ENCODE peak calls at places on chromosomes 4 and X, in five cellular contexts. O, M, C, N and J are unnamed samples.

GRCh38 chrX:130147631-130148030 is 18.0 kb downstream of the AIFM1 start:
- DNase-seq in N (no peak), O (no peak), C (no peak), M (no peak), J (no peak)

GRCh38 chr4:173522160-173522873 is 7.7 kb downstream of the HAND2 start:
- DNase-seq in O (no peak), M (peak), C (peak), N (peak), J (no peak)

GRCh38 chrX:19758536-19758935 is 128.9 kb downstream of the SH3KBP1 start:
- DNase-seq in M (no peak), C (no peak), O (peak), N (no peak), J (no peak)

GRCh38 chr4:48913346-48913745 is 6.8 kb upstream of the OCIAD2 start:
- DNase-seq in M (no peak), C (no peak), N (no peak), O (peak), J (no peak)

GRCh38 chr4:8688041-8688907 is 95.7 kb downstream of the CPZ start:
- DNase-seq in M (peak), N (peak), C (peak), O (no peak), J (no peak)

GRCh38 chrX:13898084-13898483 is 81.2 kb upstream of the GPM6B start:
- DNase-seq in C (no peak), N (peak), M (no peak), O (peak), J (no peak)

GRCh38 chrX:121163443-121163842 is 116.0 kb downstream of the GLUD2 start:
- DNase-seq in M (no peak), O (no peak), C (no peak), N (no peak), J (no peak)

GRCh38 chr4:185713272-185713671 is 98.7 kb downstream of the SORBS2 start:
- DNase-seq in M (no peak), N (no peak), C (no peak), O (no peak), J (no peak)

GRCh38 chr4:14184265-14184664 is 556.7 kb upstream of the BOD1L1 start:
- DNase-seq in N (peak), O (no peak), M (no peak), C (no peak), J (no peak)

GRCh38 chr4:169210516-169211108 is 60.1 kb downstream of the SH3RF1 start:
- DNase-seq in N (no peak), C (no peak), M (no peak), O (no peak), J (no peak)

GRCh38 chr4:121943941-121944340 is 7.9 kb downstream of the TRPC3 start:
- DNase-seq in O (peak), C (peak), N (peak), M (peak), J (no peak)

GRCh38 chrX:37955273-37955672 is 51.1 kb upstream of the SYTL5 start:
- DNase-seq in O (no peak), C (no peak), M (no peak), N (no peak), J (no peak)

GRCh38 chr4:39942507-39942906 is 35.2 kb downstream of the PDS5A start:
- DNase-seq in N (no peak), O (no peak), C (no peak), M (no peak), J (no peak)

GRCh38 chrX:82589410-82589809 is 918.7 kb upstream of the POU3F4 start:
- DNase-seq in M (no peak), N (no peak), C (no peak), O (no peak), J (no peak)

GRCh38 chr4:13244342-13244905 is 239.7 kb downstream of the RAB28 start:
- DNase-seq in C (no peak), M (no peak), O (no peak), N (no peak), J (no peak)

GRCh38 chr4:38015886-38016515 is 55.8 kb downstream of the PTTG2 start:
- DNase-seq in O (no peak), N (no peak), M (no peak), C (no peak), J (no peak)

GRCh38 chrX:22652596-22652995 is 347.2 kb upstream of the DDX53 start:
- DNase-seq in N (peak), C (peak), O (no peak), M (no peak), J (no peak)

GRCh38 chr4:73608677-73609594 is 11.3 kb downstream of the RASSF6 start:
- DNase-seq in C (no peak), M (no peak), N (no peak), O (no peak), J (no peak)

GRCh38 chr4:3599951-3600350 is 67.7 kb upstream of the LRPAP1 start:
- DNase-seq in O (no peak), N (peak), M (no peak), C (no peak), J (no peak)

GRCh38 chr4:10074767-10075105 is 41.9 kb downstream of the WDR1 start:
- DNase-seq in C (no peak), O (peak), M (no peak), N (peak), J (no peak)

GRCh38 chrX:81308086-81308852 is 106.4 kb downstream of the SH3BGRL start:
- DNase-seq in N (no peak), C (no peak), O (no peak), M (no peak), J (no peak)

GRCh38 chr4:6369924-6370645 is 100.4 kb downstream of the WFS1 start:
- DNase-seq in C (peak), N (peak), O (no peak), M (peak), J (no peak)

GRCh38 chrX:49206543-49206942 is 6.5 kb upstream of the SYP start:
- DNase-seq in N (no peak), C (no peak), O (no peak), M (no peak), J (no peak)

GRCh38 chr4:185204238-185204910 is 574 bp upstream of the CFAP97 start:
- DNase-seq in N (no peak), M (no peak), C (no peak), O (peak), J (no peak)

GRCh38 chr4:183772361-183772760 is 113.3 kb downstream of the TRAPPC11 start:
- DNase-seq in C (no peak), N (no peak), M (no peak), O (no peak), J (no peak)

GRCh38 chr4:183770900-183771299 is 111.8 kb downstream of the TRAPPC11 start:
- DNase-seq in O (no peak), M (no peak), C (no peak), N (no peak), J (no peak)

DNA sequence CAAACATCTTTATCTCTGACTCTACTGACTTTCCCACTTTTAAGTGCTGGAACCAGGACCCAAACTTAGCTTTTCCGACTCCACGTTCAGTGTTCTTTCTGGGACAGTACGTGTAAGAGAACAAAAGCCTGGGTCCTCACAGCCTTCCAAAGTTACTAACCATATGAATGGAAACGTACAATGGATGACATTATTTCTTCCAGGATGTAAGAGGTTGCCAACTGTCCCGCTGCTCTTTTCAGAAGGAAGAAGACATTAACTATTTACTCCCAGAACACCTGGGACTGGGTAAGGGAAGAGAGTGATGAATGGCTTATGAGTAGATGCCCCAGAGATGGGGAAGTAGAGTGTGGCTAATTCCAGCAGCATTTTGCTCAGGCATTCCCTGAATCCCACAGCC is 114.7 kb downstream of the TRAPPC11 start:
- DNase-seq in N (no peak), C (no peak), M (no peak), O (no peak), J (no peak)
- H3K9ac ChIP-seq in N (no peak), C (no peak), M (no peak), O (no peak), J (no peak)

GRCh38 chr4:86044593-86044985 is 315.3 kb downstream of the MAPK10 start:
- DNase-seq in C (no peak), M (no peak), N (no peak), O (no peak), J (no peak)

GRCh38 chr4:86048426-86048825 is 311.4 kb downstream of the MAPK10 start:
- DNase-seq in C (no peak), M (no peak), O (no peak), N (no peak), J (no peak)

GRCh38 chr4:86038037-86038436 is 321.8 kb downstream of the MAPK10 start:
- DNase-seq in M (no peak), N (no peak), C (no peak), O (no peak), J (no peak)

GRCh38 chr4:86043755-86044592 is 315.9 kb downstream of the MAPK10 start:
- DNase-seq in N (peak), C (no peak), M (no peak), O (peak), J (no peak)
- H3K9ac ChIP-seq in N (no peak), C (no peak), M (no peak), O (peak), J (no peak)

DNA sequence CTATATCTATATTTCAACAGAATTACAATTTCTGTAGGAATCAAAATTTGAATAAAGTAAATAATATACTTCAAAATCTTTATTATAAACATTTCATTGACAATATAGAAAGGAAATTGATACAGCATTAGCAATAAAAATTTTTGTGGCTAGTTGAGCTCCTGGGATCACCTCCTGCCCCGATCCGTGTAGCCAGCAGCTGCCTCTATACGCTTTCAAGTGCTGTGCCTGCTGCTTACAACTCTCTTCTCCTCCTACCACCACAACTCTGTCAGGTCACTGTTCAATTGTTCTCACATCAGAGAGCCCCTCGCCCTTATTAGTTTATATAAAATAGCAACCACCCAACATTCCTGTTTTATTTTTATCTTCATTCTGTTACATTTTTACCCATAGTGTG is 27.6 kb downstream of the INPP4B start:
- DNase-seq in N (no peak), M (no peak), C (no peak), O (no peak), J (no peak)
- H3K9ac ChIP-seq in N (no peak), M (no peak), C (no peak), O (no peak), J (no peak)

DNA sequence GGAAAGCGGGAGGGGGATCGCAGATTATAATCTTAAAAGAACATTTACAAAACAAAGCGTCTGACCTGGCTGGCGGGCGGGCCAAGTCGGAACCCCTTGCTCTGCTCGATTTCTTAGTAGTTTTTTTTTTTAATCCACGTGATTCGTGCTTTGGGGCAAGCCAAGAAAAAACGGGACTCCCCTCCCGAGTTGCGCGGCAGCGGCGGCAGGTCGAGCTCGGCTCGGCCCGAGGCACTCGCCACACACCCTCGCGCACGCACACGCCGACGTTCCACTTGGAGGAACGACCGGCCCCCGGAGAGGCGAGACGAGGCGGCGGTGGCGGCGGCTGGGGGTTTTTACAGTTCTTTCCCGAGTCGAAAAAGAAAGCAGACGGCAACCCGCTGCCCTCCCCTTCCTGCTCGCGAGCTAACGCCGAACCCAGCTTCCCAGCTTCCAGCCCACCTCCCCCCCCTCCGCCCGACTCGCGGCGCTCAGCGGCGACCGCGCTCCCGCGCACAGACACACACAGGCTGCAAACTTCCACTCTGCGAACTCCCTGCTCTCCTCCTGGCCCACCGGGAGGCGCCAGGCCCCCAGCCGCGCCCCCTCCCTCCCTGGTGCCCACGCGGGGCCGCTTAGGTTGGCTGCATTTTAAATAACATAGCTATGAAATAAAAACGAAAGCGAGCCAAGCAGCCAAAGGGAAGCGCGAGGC is 1.2 kb downstream of the BCOR start:
- DNase-seq in O (peak), C (peak), M (peak), N (peak), J (no peak)
- H3K9ac ChIP-seq in O (peak), C (peak), M (peak), N (peak), J (peak)

GRCh38 chr4:99459546-99460042 is 24.5 kb upstream of the ADH7 start:
- DNase-seq in N (no peak), O (no peak), M (no peak), C (no peak), J (no peak)
- H3K9ac ChIP-seq in N (no peak), O (no peak), M (no peak), C (no peak), J (no peak)

GRCh38 chr4:85475631-85476233 is 782 bp downstream of the ARHGAP24 start:
- DNase-seq in M (peak), O (peak), C (no peak), N (no peak), J (no peak)
- H3K9ac ChIP-seq in M (no peak), O (peak), C (no peak), N (no peak), J (peak)

DNA sequence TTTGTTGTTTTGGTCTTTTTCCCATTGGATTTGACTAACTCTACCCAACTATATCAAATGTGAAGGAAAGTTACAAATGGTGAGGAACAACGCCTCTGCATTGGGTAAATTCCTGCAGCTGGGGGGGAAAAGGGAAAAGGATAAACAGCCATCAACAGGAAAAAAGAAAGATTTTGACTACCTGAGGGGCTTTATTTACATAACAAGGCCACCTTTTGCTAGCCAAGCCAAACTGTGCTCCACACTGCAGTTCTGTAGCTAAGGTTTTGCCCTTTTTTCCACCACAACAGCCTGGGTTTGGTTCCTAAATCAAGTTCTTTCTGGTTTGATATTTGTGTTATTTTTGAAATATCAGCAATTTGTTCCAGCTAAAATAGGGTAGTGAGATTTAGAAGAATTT is 40.8 kb downstream of the RHOXF2B start:
- DNase-seq in C (no peak), N (peak), O (no peak), M (no peak), J (no peak)
- H3K9ac ChIP-seq in C (no peak), N (no peak), O (no peak), M (no peak), J (no peak)

GRCh38 chr4:1172971-1173757 is 781 bp upstream of the SPON2 start:
- DNase-seq in C (peak), O (no peak), M (no peak), N (peak), J (no peak)
- H3K9ac ChIP-seq in C (no peak), O (no peak), M (no peak), N (no peak), J (peak)

GRCh38 chr4:25440478-25441030 is 63.5 kb downstream of the ANAPC4 start:
- DNase-seq in N (no peak), M (peak), O (no peak), C (no peak), J (no peak)
- H3K9ac ChIP-seq in N (no peak), M (no peak), O (no peak), C (no peak), J (peak)